ENCODE peak calls at places on chromosome 3, in seven cellular contexts. One of them, this sample, is unnamed.

GRCh38 chr3:23036728-23037127 is 166.4 kb upstream of the UBE2E2 start:
- DNase-seq in Peyer's patch: no peak
- DNase-seq in progenitor cell of endocrine pancreas: no peak
- DNase-seq in ascending aorta: no peak
- DNase-seq in fibroblast of pulmonary artery: no peak
- DNase-seq in astrocyte of the spinal cord: peak
- DNase-seq in dorsolateral prefrontal cortex: no peak
- DNase-seq in this sample: no peak

GRCh38 chr3:52349611-52350395 is 33.7 kb downstream of the DNAH1 start:
- DNase-seq in dorsolateral prefrontal cortex: no peak
- DNase-seq in fibroblast of pulmonary artery: no peak
- DNase-seq in progenitor cell of endocrine pancreas: no peak
- DNase-seq in astrocyte of the spinal cord: no peak
- DNase-seq in Peyer's patch: no peak
- DNase-seq in ascending aorta: no peak
- DNase-seq in this sample: no peak

GRCh38 chr3:11096266-11097135 is 57.8 kb upstream of the HRH1 start:
- DNase-seq in fibroblast of pulmonary artery: peak
- DNase-seq in ascending aorta: peak
- DNase-seq in astrocyte of the spinal cord: peak
- DNase-seq in progenitor cell of endocrine pancreas: no peak
- DNase-seq in dorsolateral prefrontal cortex: peak
- DNase-seq in Peyer's patch: peak
- DNase-seq in this sample: peak

GRCh38 chr3:23712656-23713559 is 92.8 kb upstream of the UBE2E1 start:
- DNase-seq in fibroblast of pulmonary artery: peak
- DNase-seq in dorsolateral prefrontal cortex: peak
- DNase-seq in progenitor cell of endocrine pancreas: no peak
- DNase-seq in astrocyte of the spinal cord: peak
- DNase-seq in Peyer's patch: no peak
- DNase-seq in ascending aorta: no peak
- DNase-seq in this sample: no peak

GRCh38 chr3:50676031-50676705 is 1.4 kb downstream of the DOCK3 start:
- DNase-seq in dorsolateral prefrontal cortex: no peak
- DNase-seq in astrocyte of the spinal cord: no peak
- DNase-seq in fibroblast of pulmonary artery: no peak
- DNase-seq in ascending aorta: no peak
- DNase-seq in progenitor cell of endocrine pancreas: no peak
- DNase-seq in Peyer's patch: no peak
- DNase-seq in this sample: no peak

GRCh38 chr3:13233487-13234154 is 160.4 kb upstream of the IQSEC1 start:
- DNase-seq in dorsolateral prefrontal cortex: no peak
- DNase-seq in progenitor cell of endocrine pancreas: no peak
- DNase-seq in Peyer's patch: no peak
- DNase-seq in fibroblast of pulmonary artery: no peak
- DNase-seq in ascending aorta: no peak
- DNase-seq in astrocyte of the spinal cord: no peak
- DNase-seq in this sample: no peak

GRCh38 chr3:165855581-165855980 is 18.4 kb upstream of the BCHE start:
- DNase-seq in ascending aorta: no peak
- DNase-seq in fibroblast of pulmonary artery: peak
- DNase-seq in Peyer's patch: no peak
- DNase-seq in dorsolateral prefrontal cortex: no peak
- DNase-seq in astrocyte of the spinal cord: peak
- DNase-seq in progenitor cell of endocrine pancreas: no peak
- DNase-seq in this sample: no peak

GRCh38 chr3:188284455-188285212 is 130.7 kb downstream of the LPP start:
- DNase-seq in fibroblast of pulmonary artery: no peak
- DNase-seq in dorsolateral prefrontal cortex: no peak
- DNase-seq in progenitor cell of endocrine pancreas: no peak
- DNase-seq in Peyer's patch: peak
- DNase-seq in ascending aorta: no peak
- DNase-seq in astrocyte of the spinal cord: no peak
- DNase-seq in this sample: no peak

GRCh38 chr3:177538064-177538742 is 340.9 kb upstream of the TBL1XR1 start:
- DNase-seq in Peyer's patch: no peak
- DNase-seq in astrocyte of the spinal cord: peak
- DNase-seq in dorsolateral prefrontal cortex: peak
- DNase-seq in fibroblast of pulmonary artery: peak
- DNase-seq in progenitor cell of endocrine pancreas: no peak
- DNase-seq in ascending aorta: no peak
- DNase-seq in this sample: no peak

GRCh38 chr3:193803288-193803687 is 210.3 kb downstream of the OPA1 start:
- DNase-seq in progenitor cell of endocrine pancreas: no peak
- DNase-seq in Peyer's patch: peak
- DNase-seq in dorsolateral prefrontal cortex: no peak
- DNase-seq in ascending aorta: no peak
- DNase-seq in fibroblast of pulmonary artery: no peak
- DNase-seq in astrocyte of the spinal cord: no peak
- DNase-seq in this sample: no peak

GRCh38 chr3:40169983-40170382 is 139.5 kb upstream of the EIF1B start:
- DNase-seq in ascending aorta: no peak
- DNase-seq in dorsolateral prefrontal cortex: no peak
- DNase-seq in astrocyte of the spinal cord: no peak
- DNase-seq in fibroblast of pulmonary artery: no peak
- DNase-seq in progenitor cell of endocrine pancreas: no peak
- DNase-seq in Peyer's patch: no peak
- DNase-seq in this sample: no peak

GRCh38 chr3:112231727-112232126 is 62.3 kb downstream of the SLC9C1 start:
- DNase-seq in progenitor cell of endocrine pancreas: no peak
- DNase-seq in dorsolateral prefrontal cortex: no peak
- DNase-seq in fibroblast of pulmonary artery: no peak
- DNase-seq in Peyer's patch: no peak
- DNase-seq in ascending aorta: no peak
- DNase-seq in astrocyte of the spinal cord: no peak
- DNase-seq in this sample: no peak

GRCh38 chr3:141557961-141558706 is 71.3 kb downstream of the RASA2 start:
- DNase-seq in dorsolateral prefrontal cortex: no peak
- DNase-seq in astrocyte of the spinal cord: no peak
- DNase-seq in progenitor cell of endocrine pancreas: no peak
- DNase-seq in Peyer's patch: no peak
- DNase-seq in fibroblast of pulmonary artery: no peak
- DNase-seq in ascending aorta: no peak
- DNase-seq in this sample: no peak

GRCh38 chr3:98185180-98185579 is 18.7 kb downstream of the OR5H15 start:
- DNase-seq in fibroblast of pulmonary artery: no peak
- DNase-seq in Peyer's patch: no peak
- DNase-seq in progenitor cell of endocrine pancreas: no peak
- DNase-seq in astrocyte of the spinal cord: no peak
- DNase-seq in ascending aorta: no peak
- DNase-seq in dorsolateral prefrontal cortex: no peak
- DNase-seq in this sample: no peak

GRCh38 chr3:101898062-101898461 is 48.7 kb downstream of the NFKBIZ start:
- DNase-seq in ascending aorta: no peak
- DNase-seq in astrocyte of the spinal cord: no peak
- DNase-seq in dorsolateral prefrontal cortex: no peak
- DNase-seq in fibroblast of pulmonary artery: no peak
- DNase-seq in progenitor cell of endocrine pancreas: no peak
- DNase-seq in Peyer's patch: no peak
- DNase-seq in this sample: no peak

GRCh38 chr3:184300377-184300717 is 1.3 kb downstream of the PSMD2 start:
- DNase-seq in Peyer's patch: no peak
- DNase-seq in progenitor cell of endocrine pancreas: no peak
- DNase-seq in astrocyte of the spinal cord: peak
- DNase-seq in dorsolateral prefrontal cortex: no peak
- DNase-seq in ascending aorta: no peak
- DNase-seq in fibroblast of pulmonary artery: no peak
- DNase-seq in this sample: no peak

GRCh38 chr3:99767341-99767740 is 50.3 kb upstream of the CMSS1 start:
- DNase-seq in ascending aorta: no peak
- DNase-seq in astrocyte of the spinal cord: peak
- DNase-seq in fibroblast of pulmonary artery: no peak
- DNase-seq in Peyer's patch: no peak
- DNase-seq in progenitor cell of endocrine pancreas: no peak
- DNase-seq in dorsolateral prefrontal cortex: no peak
- DNase-seq in this sample: no peak

GRCh38 chr3:23723930-23724329 is 81.8 kb upstream of the UBE2E1 start:
- DNase-seq in dorsolateral prefrontal cortex: no peak
- DNase-seq in ascending aorta: no peak
- DNase-seq in astrocyte of the spinal cord: no peak
- DNase-seq in fibroblast of pulmonary artery: no peak
- DNase-seq in progenitor cell of endocrine pancreas: no peak
- DNase-seq in Peyer's patch: no peak
- DNase-seq in this sample: no peak

GRCh38 chr3:51429138-51429537 is 38.1 kb downstream of the RBM15B start:
- DNase-seq in astrocyte of the spinal cord: no peak
- DNase-seq in dorsolateral prefrontal cortex: no peak
- DNase-seq in fibroblast of pulmonary artery: no peak
- DNase-seq in ascending aorta: no peak
- DNase-seq in progenitor cell of endocrine pancreas: no peak
- DNase-seq in Peyer's patch: no peak
- DNase-seq in this sample: no peak

GRCh38 chr3:17500618-17501017 is 241.8 kb downstream of the TBC1D5 start:
- DNase-seq in dorsolateral prefrontal cortex: no peak
- DNase-seq in fibroblast of pulmonary artery: no peak
- DNase-seq in Peyer's patch: no peak
- DNase-seq in ascending aorta: no peak
- DNase-seq in astrocyte of the spinal cord: peak
- DNase-seq in progenitor cell of endocrine pancreas: no peak
- DNase-seq in this sample: no peak

GRCh38 chr3:122074621-122075265 is 19.6 kb downstream of the CD86 start:
- DNase-seq in ascending aorta: peak
- DNase-seq in fibroblast of pulmonary artery: no peak
- DNase-seq in Peyer's patch: peak
- DNase-seq in progenitor cell of endocrine pancreas: no peak
- DNase-seq in astrocyte of the spinal cord: no peak
- DNase-seq in dorsolateral prefrontal cortex: no peak
- DNase-seq in this sample: no peak

GRCh38 chr3:117874028-117874765 is 1160.4 kb downstream of the IGSF11 start:
- DNase-seq in ascending aorta: no peak
- DNase-seq in progenitor cell of endocrine pancreas: no peak
- DNase-seq in astrocyte of the spinal cord: no peak
- DNase-seq in fibroblast of pulmonary artery: no peak
- DNase-seq in Peyer's patch: no peak
- DNase-seq in dorsolateral prefrontal cortex: no peak
- DNase-seq in this sample: no peak

GRCh38 chr3:161990036-161990435 is 493.4 kb downstream of the OTOL1 start:
- DNase-seq in progenitor cell of endocrine pancreas: no peak
- DNase-seq in dorsolateral prefrontal cortex: no peak
- DNase-seq in fibroblast of pulmonary artery: no peak
- DNase-seq in Peyer's patch: no peak
- DNase-seq in ascending aorta: no peak
- DNase-seq in astrocyte of the spinal cord: no peak
- DNase-seq in this sample: no peak

GRCh38 chr3:184016820-184017671 is 638 bp downstream of the ABCC5 start:
- DNase-seq in ascending aorta: no peak
- DNase-seq in dorsolateral prefrontal cortex: peak
- DNase-seq in Peyer's patch: peak
- DNase-seq in astrocyte of the spinal cord: peak
- DNase-seq in fibroblast of pulmonary artery: peak
- DNase-seq in progenitor cell of endocrine pancreas: peak
- DNase-seq in this sample: no peak

GRCh38 chr3:178558637-178559036 is 22.4 kb downstream of the KCNMB2 start:
- DNase-seq in dorsolateral prefrontal cortex: no peak
- DNase-seq in Peyer's patch: no peak
- DNase-seq in ascending aorta: no peak
- DNase-seq in astrocyte of the spinal cord: no peak
- DNase-seq in fibroblast of pulmonary artery: no peak
- DNase-seq in progenitor cell of endocrine pancreas: no peak
- DNase-seq in this sample: no peak

GRCh38 chr3:100006570-100007271 is 107.6 kb downstream of the FILIP1L start:
- DNase-seq in dorsolateral prefrontal cortex: no peak
- DNase-seq in astrocyte of the spinal cord: peak
- DNase-seq in ascending aorta: no peak
- DNase-seq in progenitor cell of endocrine pancreas: no peak
- DNase-seq in fibroblast of pulmonary artery: peak
- DNase-seq in Peyer's patch: no peak
- DNase-seq in this sample: no peak

GRCh38 chr3:184820525-184820924 is 8.6 kb downstream of the VPS8 start:
- DNase-seq in fibroblast of pulmonary artery: no peak
- DNase-seq in astrocyte of the spinal cord: no peak
- DNase-seq in Peyer's patch: no peak
- DNase-seq in dorsolateral prefrontal cortex: no peak
- DNase-seq in progenitor cell of endocrine pancreas: no peak
- DNase-seq in ascending aorta: no peak
- DNase-seq in this sample: no peak

DNA sequence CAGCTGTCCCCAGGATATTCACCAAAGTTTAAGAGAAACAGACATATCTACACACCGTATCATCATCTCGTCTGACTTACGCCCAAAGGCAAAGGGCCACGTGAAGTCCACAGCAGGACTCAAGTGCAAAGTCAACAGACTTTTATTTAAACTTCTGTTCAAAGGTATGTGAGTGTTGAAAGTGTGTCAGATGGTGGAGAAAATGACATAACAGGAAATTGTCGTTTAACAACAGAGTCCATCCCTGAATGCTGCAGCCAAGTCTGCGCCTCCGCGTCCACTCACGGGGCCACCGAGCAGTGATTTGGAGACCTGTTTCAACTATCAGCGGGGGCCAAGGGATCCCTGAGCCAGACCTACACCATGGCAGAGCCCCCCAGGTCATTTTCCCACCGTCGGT is 165.6 kb downstream of the XXYLT1 start:
- DNase-seq in astrocyte of the spinal cord: no peak
- DNase-seq in fibroblast of pulmonary artery: no peak
- DNase-seq in dorsolateral prefrontal cortex: no peak
- DNase-seq in progenitor cell of endocrine pancreas: no peak
- DNase-seq in Peyer's patch: no peak
- DNase-seq in ascending aorta: no peak
- DNase-seq in this sample: no peak
- TF ChIP-seq CTCF in astrocyte of the spinal cord: no peak
- TF ChIP-seq CTCF in fibroblast of pulmonary artery: no peak
- TF ChIP-seq CTCF in dorsolateral prefrontal cortex: no peak
- TF ChIP-seq CTCF in progenitor cell of endocrine pancreas: no peak
- TF ChIP-seq CTCF in Peyer's patch: no peak
- TF ChIP-seq CTCF in ascending aorta: no peak
- TF ChIP-seq CTCF in this sample: no peak

GRCh38 chr3:113531826-113532697 is at the start of gene SIDT1:
- DNase-seq in ascending aorta: no peak
- DNase-seq in Peyer's patch: peak
- DNase-seq in progenitor cell of endocrine pancreas: no peak
- DNase-seq in astrocyte of the spinal cord: peak
- DNase-seq in dorsolateral prefrontal cortex: peak
- DNase-seq in fibroblast of pulmonary artery: no peak
- DNase-seq in this sample: no peak
- TF ChIP-seq CTCF in ascending aorta: no peak
- TF ChIP-seq CTCF in Peyer's patch: no peak
- TF ChIP-seq CTCF in progenitor cell of endocrine pancreas: no peak
- TF ChIP-seq CTCF in astrocyte of the spinal cord: peak
- TF ChIP-seq CTCF in dorsolateral prefrontal cortex: no peak
- TF ChIP-seq CTCF in fibroblast of pulmonary artery: peak
- TF ChIP-seq CTCF in this sample: no peak

DNA sequence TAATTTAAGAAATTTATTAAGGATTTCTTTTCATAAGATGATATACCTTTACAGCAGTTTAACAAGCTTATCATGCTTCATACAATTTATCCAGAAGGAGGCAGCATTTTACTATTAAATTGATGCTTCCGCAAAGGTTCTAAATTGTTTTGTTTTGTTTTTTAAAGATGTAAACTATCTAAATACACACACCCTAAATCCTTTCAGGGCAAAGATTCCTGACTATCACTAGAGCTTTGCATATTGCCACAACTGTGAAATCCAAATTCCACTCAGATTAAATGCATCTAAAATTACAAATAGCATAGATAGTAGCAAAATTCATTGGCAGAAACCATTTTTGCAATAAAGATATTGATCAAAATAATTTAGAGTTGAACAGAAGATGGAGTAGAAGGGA is 44.5 kb upstream of the CCNL1 start:
- DNase-seq in ascending aorta: no peak
- DNase-seq in progenitor cell of endocrine pancreas: no peak
- DNase-seq in Peyer's patch: no peak
- DNase-seq in dorsolateral prefrontal cortex: no peak
- DNase-seq in fibroblast of pulmonary artery: peak
- DNase-seq in astrocyte of the spinal cord: peak
- DNase-seq in this sample: no peak
- TF ChIP-seq CTCF in ascending aorta: no peak
- TF ChIP-seq CTCF in progenitor cell of endocrine pancreas: peak
- TF ChIP-seq CTCF in Peyer's patch: peak
- TF ChIP-seq CTCF in dorsolateral prefrontal cortex: peak
- TF ChIP-seq CTCF in fibroblast of pulmonary artery: peak
- TF ChIP-seq CTCF in astrocyte of the spinal cord: peak
- TF ChIP-seq CTCF in this sample: no peak

GRCh38 chr3:46427929-46428833 is 21.1 kb downstream of the CCRL2 start:
- DNase-seq in Peyer's patch: no peak
- DNase-seq in astrocyte of the spinal cord: no peak
- DNase-seq in ascending aorta: no peak
- DNase-seq in progenitor cell of endocrine pancreas: no peak
- DNase-seq in fibroblast of pulmonary artery: no peak
- DNase-seq in dorsolateral prefrontal cortex: no peak
- DNase-seq in this sample: no peak
- TF ChIP-seq CTCF in Peyer's patch: peak
- TF ChIP-seq CTCF in astrocyte of the spinal cord: no peak
- TF ChIP-seq CTCF in ascending aorta: no peak
- TF ChIP-seq CTCF in progenitor cell of endocrine pancreas: no peak
- TF ChIP-seq CTCF in fibroblast of pulmonary artery: no peak
- TF ChIP-seq CTCF in dorsolateral prefrontal cortex: peak
- TF ChIP-seq CTCF in this sample: no peak